ENCODE peak calls at places on chromosomes 7 and 10, in eight cellular contexts. One of them, this sample, is unnamed.

GRCh38 chr10:86411281-86411841 is 44.8 kb upstream of the GRID1 start:
- DNase-seq in iPS-NIHi11: no peak
- DNase-seq in mesenchymal stem cell: peak
- DNase-seq in anterior cingulate cortex: peak
- DNase-seq in fibroblast of the conjunctiva: no peak
- DNase-seq in B cell: peak
- DNase-seq in CD4-positive, alpha-beta memory T cell: no peak
- DNase-seq in midbrain: peak
- DNase-seq in this sample: peak

GRCh38 chr10:72981028-72981881 is 26.6 kb upstream of the PLA2G12B start:
- DNase-seq in anterior cingulate cortex: no peak
- DNase-seq in CD4-positive, alpha-beta memory T cell: no peak
- DNase-seq in iPS-NIHi11: no peak
- DNase-seq in midbrain: no peak
- DNase-seq in mesenchymal stem cell: no peak
- DNase-seq in fibroblast of the conjunctiva: no peak
- DNase-seq in B cell: no peak
- DNase-seq in this sample: no peak

GRCh38 chr7:8549043-8549442 is 115.6 kb downstream of the NXPH1 start:
- DNase-seq in CD4-positive, alpha-beta memory T cell: no peak
- DNase-seq in fibroblast of the conjunctiva: no peak
- DNase-seq in midbrain: no peak
- DNase-seq in iPS-NIHi11: no peak
- DNase-seq in mesenchymal stem cell: no peak
- DNase-seq in B cell: no peak
- DNase-seq in anterior cingulate cortex: no peak
- DNase-seq in this sample: no peak

GRCh38 chr7:84204655-84205054 is 10.1 kb upstream of the SEMA3A start:
- DNase-seq in midbrain: no peak
- DNase-seq in iPS-NIHi11: no peak
- DNase-seq in fibroblast of the conjunctiva: no peak
- DNase-seq in B cell: no peak
- DNase-seq in CD4-positive, alpha-beta memory T cell: no peak
- DNase-seq in anterior cingulate cortex: no peak
- DNase-seq in mesenchymal stem cell: peak
- DNase-seq in this sample: no peak

GRCh38 chr7:138292951-138293350 is 167.1 kb upstream of the TRIM24 start:
- DNase-seq in CD4-positive, alpha-beta memory T cell: no peak
- DNase-seq in anterior cingulate cortex: no peak
- DNase-seq in mesenchymal stem cell: no peak
- DNase-seq in iPS-NIHi11: no peak
- DNase-seq in B cell: no peak
- DNase-seq in fibroblast of the conjunctiva: no peak
- DNase-seq in midbrain: no peak
- DNase-seq in this sample: peak

GRCh38 chr7:101696-102376 is 90.5 kb upstream of the FAM20C start:
- DNase-seq in mesenchymal stem cell: peak
- DNase-seq in anterior cingulate cortex: no peak
- DNase-seq in B cell: no peak
- DNase-seq in iPS-NIHi11: no peak
- DNase-seq in CD4-positive, alpha-beta memory T cell: no peak
- DNase-seq in fibroblast of the conjunctiva: no peak
- DNase-seq in midbrain: no peak
- DNase-seq in this sample: no peak

GRCh38 chr10:78456649-78457400 is 423.2 kb downstream of the RPS24 start:
- DNase-seq in midbrain: no peak
- DNase-seq in mesenchymal stem cell: no peak
- DNase-seq in fibroblast of the conjunctiva: no peak
- DNase-seq in anterior cingulate cortex: no peak
- DNase-seq in CD4-positive, alpha-beta memory T cell: no peak
- DNase-seq in iPS-NIHi11: no peak
- DNase-seq in B cell: no peak
- DNase-seq in this sample: no peak

GRCh38 chr7:92360387-92360786 is 86.9 kb upstream of the GATAD1 start:
- DNase-seq in B cell: no peak
- DNase-seq in mesenchymal stem cell: no peak
- DNase-seq in midbrain: no peak
- DNase-seq in iPS-NIHi11: no peak
- DNase-seq in fibroblast of the conjunctiva: no peak
- DNase-seq in anterior cingulate cortex: no peak
- DNase-seq in CD4-positive, alpha-beta memory T cell: no peak
- DNase-seq in this sample: no peak

GRCh38 chr7:10780400-10780747 is 193.3 kb upstream of the PHF14 start:
- DNase-seq in midbrain: no peak
- DNase-seq in mesenchymal stem cell: no peak
- DNase-seq in iPS-NIHi11: no peak
- DNase-seq in fibroblast of the conjunctiva: no peak
- DNase-seq in B cell: no peak
- DNase-seq in anterior cingulate cortex: no peak
- DNase-seq in CD4-positive, alpha-beta memory T cell: no peak
- DNase-seq in this sample: no peak

GRCh38 chr10:34547283-34547682 is 267.8 kb downstream of the PARD3 start:
- DNase-seq in B cell: no peak
- DNase-seq in anterior cingulate cortex: no peak
- DNase-seq in CD4-positive, alpha-beta memory T cell: no peak
- DNase-seq in mesenchymal stem cell: peak
- DNase-seq in fibroblast of the conjunctiva: no peak
- DNase-seq in iPS-NIHi11: no peak
- DNase-seq in midbrain: no peak
- DNase-seq in this sample: no peak

GRCh38 chr10:95229724-95230627 is 35.9 kb downstream of the ACSM6 start:
- DNase-seq in mesenchymal stem cell: peak
- DNase-seq in CD4-positive, alpha-beta memory T cell: no peak
- DNase-seq in fibroblast of the conjunctiva: peak
- DNase-seq in iPS-NIHi11: peak
- DNase-seq in B cell: no peak
- DNase-seq in anterior cingulate cortex: no peak
- DNase-seq in midbrain: no peak
- DNase-seq in this sample: no peak

GRCh38 chr10:48608279-48608681 is 3.4 kb upstream of the ARHGAP22 start:
- DNase-seq in iPS-NIHi11: peak
- DNase-seq in mesenchymal stem cell: no peak
- DNase-seq in midbrain: peak
- DNase-seq in B cell: peak
- DNase-seq in anterior cingulate cortex: no peak
- DNase-seq in CD4-positive, alpha-beta memory T cell: peak
- DNase-seq in fibroblast of the conjunctiva: no peak
- DNase-seq in this sample: peak

GRCh38 chr7:48084727-48085432 is 4.2 kb upstream of the UPP1 start:
- DNase-seq in B cell: peak
- DNase-seq in CD4-positive, alpha-beta memory T cell: peak
- DNase-seq in mesenchymal stem cell: peak
- DNase-seq in midbrain: no peak
- DNase-seq in iPS-NIHi11: no peak
- DNase-seq in anterior cingulate cortex: no peak
- DNase-seq in fibroblast of the conjunctiva: peak
- DNase-seq in this sample: no peak

GRCh38 chr7:138458576-138459234 is 1.4 kb upstream of the TRIM24 start:
- DNase-seq in B cell: no peak
- DNase-seq in iPS-NIHi11: peak
- DNase-seq in mesenchymal stem cell: no peak
- DNase-seq in CD4-positive, alpha-beta memory T cell: no peak
- DNase-seq in midbrain: no peak
- DNase-seq in anterior cingulate cortex: no peak
- DNase-seq in fibroblast of the conjunctiva: no peak
- DNase-seq in this sample: no peak

GRCh38 chr7:47466832-47467231 is 115.1 kb downstream of the TNS3 start:
- DNase-seq in mesenchymal stem cell: no peak
- DNase-seq in anterior cingulate cortex: no peak
- DNase-seq in iPS-NIHi11: no peak
- DNase-seq in fibroblast of the conjunctiva: no peak
- DNase-seq in CD4-positive, alpha-beta memory T cell: no peak
- DNase-seq in midbrain: no peak
- DNase-seq in B cell: no peak
- DNase-seq in this sample: no peak

GRCh38 chr7:86534641-86535040 is 109.1 kb upstream of the GRM3 start:
- DNase-seq in iPS-NIHi11: no peak
- DNase-seq in mesenchymal stem cell: no peak
- DNase-seq in CD4-positive, alpha-beta memory T cell: no peak
- DNase-seq in anterior cingulate cortex: no peak
- DNase-seq in fibroblast of the conjunctiva: no peak
- DNase-seq in midbrain: no peak
- DNase-seq in B cell: no peak
- DNase-seq in this sample: no peak

GRCh38 chr10:122121059-122121458 is 132.1 kb downstream of the TACC2 start:
- DNase-seq in B cell: no peak
- DNase-seq in iPS-NIHi11: no peak
- DNase-seq in mesenchymal stem cell: no peak
- DNase-seq in midbrain: no peak
- DNase-seq in fibroblast of the conjunctiva: no peak
- DNase-seq in CD4-positive, alpha-beta memory T cell: no peak
- DNase-seq in anterior cingulate cortex: no peak
- DNase-seq in this sample: no peak

GRCh38 chr7:155371884-155372781 is 74.5 kb downstream of the INSIG1 start:
- DNase-seq in fibroblast of the conjunctiva: no peak
- DNase-seq in iPS-NIHi11: peak
- DNase-seq in mesenchymal stem cell: no peak
- DNase-seq in CD4-positive, alpha-beta memory T cell: no peak
- DNase-seq in anterior cingulate cortex: no peak
- DNase-seq in midbrain: no peak
- DNase-seq in B cell: no peak
- DNase-seq in this sample: no peak

This sample was measured in pons.